ENCODE peak calls at places on chromosomes 4 and X, in four cellular contexts. F, G, P and I are unnamed samples.

GRCh38 chrX:108307408-108308085 is 130.7 kb downstream of the COL4A6 start:
- DNase-seq in G (no peak), P (peak), F (no peak), I (no peak)

GRCh38 chrX:20397587-20397986 is 130.9 kb upstream of the RPS6KA3 start:
- DNase-seq in G (no peak), P (no peak), F (no peak), I (no peak)

GRCh38 chr4:147683172-147683571 is 791 bp downstream of the PRMT9 start:
- DNase-seq in P (no peak), F (peak), G (no peak), I (no peak)

GRCh38 chr4:6199344-6199921 is 916 bp downstream of the JAKMIP1 start:
- DNase-seq in G (peak), P (no peak), F (no peak), I (no peak)

GRCh38 chr4:58061967-58062366 is 951.8 kb upstream of the IGFBP7 start:
- DNase-seq in P (no peak), G (no peak), F (no peak), I (no peak)

GRCh38 chr4:140943486-140943885 is 187.3 kb upstream of the TBC1D9 start:
- DNase-seq in F (no peak), P (no peak), G (no peak), I (no peak)

GRCh38 chrX:68163446-68163845 is 269.8 kb downstream of the OPHN1 start:
- DNase-seq in G (no peak), F (no peak), P (no peak), I (no peak)

GRCh38 chr4:47664051-47664826 is 173.6 kb downstream of the CORIN start:
- DNase-seq in P (no peak), G (no peak), F (no peak), I (no peak)

GRCh38 chr4:38985363-38986065 is 46.7 kb downstream of the TMEM156 start:
- DNase-seq in P (no peak), F (no peak), G (no peak), I (no peak)

GRCh38 chr4:90051999-90052398 is 75.2 kb upstream of the CCSER1 start:
- DNase-seq in P (no peak), G (no peak), F (no peak), I (no peak)

GRCh38 chrX:23503835-23504539 is 163.3 kb upstream of the PRDX4 start:
- DNase-seq in P (peak), F (no peak), G (no peak), I (no peak)

GRCh38 chr4:1318488-1319213 is 28.4 kb upstream of the UVSSA start:
- DNase-seq in F (no peak), P (peak), G (no peak), I (no peak)

GRCh38 chr4:3443750-3444309 is 2.1 kb downstream of the HGFAC start:
- DNase-seq in P (peak), F (no peak), G (no peak), I (no peak)

GRCh38 chr4:91997045-91997444 is 306.7 kb upstream of the GRID2 start:
- DNase-seq in P (no peak), G (no peak), F (no peak), I (no peak)

GRCh38 chr4:146640021-146640425 is 1.3 kb downstream of the POU4F2 start:
- DNase-seq in F (no peak), P (no peak), G (no peak), I (no peak)

GRCh38 chr4:168212656-168213055 is 105.9 kb downstream of the DDX60 start:
- DNase-seq in G (no peak), F (no peak), P (no peak), I (no peak)

GRCh38 chrX:23931149-23931604 is 23.4 kb downstream of the CXorf58 start:
- DNase-seq in P (no peak), F (no peak), G (no peak), I (no peak)

GRCh38 chr4:97759785-97760184 is 383.5 kb downstream of the STPG2 start:
- DNase-seq in G (no peak), P (no peak), F (no peak), I (no peak)